ENCODE peak calls at places on chromosome 1, in ten cellular contexts. J is progenitor cell of endocrine pancreas, F is GM23338, U is cardiac fibroblast, Q is HFFc6, R is mucosa of descending colon, V is endothelial cell of umbilical vein, M is astrocyte of the cerebellum, P is GM10248, S is thoracic aorta. W is an unnamed sample.

GRCh38 chr1:70706381-70707173 is 295.5 kb downstream of the CTH start:
- DNase-seq in J (no peak), F (peak), U (no peak), Q (no peak), R (no peak), V (no peak), M (no peak), P (no peak), S (no peak), W (no peak)

GRCh38 chr1:25702101-25702775 is 85.6 kb downstream of the MAN1C1 start:
- DNase-seq in J (no peak), F (peak), U (no peak), Q (peak), R (no peak), V (no peak), M (no peak), P (peak), S (no peak), W (no peak)

GRCh38 chr1:223041481-223041880 is 101.6 kb downstream of the TLR5 start:
- DNase-seq in J (no peak), F (no peak), U (no peak), Q (peak), R (no peak), V (no peak), M (no peak), P (no peak), S (no peak), W (no peak)

GRCh38 chr1:246155923-246156322 is 351.2 kb downstream of the SMYD3 start:
- DNase-seq in J (no peak), F (no peak), U (peak), Q (peak), R (no peak), V (peak), M (no peak), P (no peak), S (no peak), W (peak)

GRCh38 chr1:77322061-77322900 is 40.5 kb downstream of the AK5 start:
- DNase-seq in J (no peak), F (peak), U (peak), Q (peak), R (no peak), V (peak), M (peak), P (no peak), S (no peak), W (peak)

GRCh38 chr1:68231627-68232303 is 558 bp downstream of the WLS start:
- DNase-seq in J (peak), F (peak), U (peak), Q (peak), R (peak), V (peak), M (peak), P (peak), S (peak), W (peak)

GRCh38 chr1:167263784-167264464 is 43.2 kb downstream of the POU2F1 start:
- DNase-seq in J (no peak), F (no peak), U (no peak), Q (no peak), R (no peak), V (no peak), M (no peak), P (no peak), S (no peak), W (no peak)

GRCh38 chr1:82225407-82226197 is 424.9 kb downstream of the ADGRL2 start:
- DNase-seq in J (no peak), F (no peak), U (peak), Q (no peak), R (no peak), V (peak), M (no peak), P (no peak), S (no peak), W (peak)

DNA sequence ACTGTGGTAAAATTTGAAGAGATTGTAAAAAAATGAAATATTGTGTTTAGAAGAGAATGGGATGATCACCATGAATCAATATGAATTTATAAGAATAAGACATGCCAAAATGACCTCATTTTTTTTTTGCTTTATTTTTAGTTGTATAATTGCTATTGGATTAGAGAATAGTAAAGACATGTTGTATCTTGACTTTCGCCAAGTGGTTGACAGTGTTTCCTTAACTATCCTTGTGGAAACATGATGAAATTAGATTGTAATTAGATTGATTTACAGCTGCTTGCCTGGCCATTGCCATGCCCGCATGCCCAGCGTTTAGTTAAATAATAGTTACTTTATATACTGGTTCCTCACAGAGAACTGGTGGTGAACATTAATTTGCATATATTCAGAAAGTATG is 154.9 kb downstream of the MAGI3 start:
- DNase-seq in J (no peak), F (no peak), U (no peak), Q (no peak), R (no peak), V (no peak), M (no peak), P (no peak), S (no peak), W (no peak)
- TF ChIP-seq CTCF in J (no peak), F (no peak), U (no peak), Q (no peak), R (no peak), V (no peak), M (no peak), P (no peak), S (no peak), W (no peak)

DNA sequence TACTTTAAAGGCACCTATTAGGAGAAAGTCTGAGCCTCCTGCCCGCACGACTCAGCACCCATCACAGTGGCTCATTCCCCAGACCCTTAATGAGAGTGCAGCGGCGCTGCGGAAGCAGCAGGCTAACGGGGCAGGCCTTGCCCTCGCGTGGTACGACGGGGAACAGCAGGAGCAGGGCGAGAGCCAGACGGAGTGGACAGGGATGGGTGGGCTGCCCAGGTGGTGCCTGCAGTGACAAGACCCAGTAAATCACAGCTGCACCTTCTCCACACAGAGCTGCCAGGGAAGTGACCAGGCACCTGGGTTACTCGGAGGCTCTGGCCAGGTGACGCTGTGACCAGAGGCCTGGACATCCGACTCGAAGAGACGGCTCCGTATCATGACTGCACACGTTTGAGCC is 131.9 kb downstream of the NPHP4 start:
- DNase-seq in J (no peak), F (peak), U (no peak), Q (no peak), R (no peak), V (no peak), M (no peak), P (no peak), S (no peak), W (no peak)
- TF ChIP-seq CTCF in J (no peak), F (peak), U (no peak), Q (no peak), R (no peak), V (no peak), M (no peak), P (no peak), S (no peak), W (no peak)

GRCh38 chr1:100569888-100570287 is 31.9 kb downstream of the GPR88 start:
- DNase-seq in J (no peak), F (no peak), U (no peak), Q (no peak), R (no peak), V (no peak), M (no peak), P (no peak), S (no peak), W (no peak)

GRCh38 chr1:100567062-100567461 is 29.1 kb downstream of the GPR88 start:
- DNase-seq in J (no peak), F (no peak), U (no peak), Q (no peak), R (no peak), V (no peak), M (no peak), P (no peak), S (no peak), W (no peak)

GRCh38 chr1:100565533-100565932 is 27.6 kb downstream of the GPR88 start:
- DNase-seq in J (no peak), F (no peak), U (no peak), Q (no peak), R (no peak), V (no peak), M (no peak), P (no peak), S (no peak), W (no peak)

DNA sequence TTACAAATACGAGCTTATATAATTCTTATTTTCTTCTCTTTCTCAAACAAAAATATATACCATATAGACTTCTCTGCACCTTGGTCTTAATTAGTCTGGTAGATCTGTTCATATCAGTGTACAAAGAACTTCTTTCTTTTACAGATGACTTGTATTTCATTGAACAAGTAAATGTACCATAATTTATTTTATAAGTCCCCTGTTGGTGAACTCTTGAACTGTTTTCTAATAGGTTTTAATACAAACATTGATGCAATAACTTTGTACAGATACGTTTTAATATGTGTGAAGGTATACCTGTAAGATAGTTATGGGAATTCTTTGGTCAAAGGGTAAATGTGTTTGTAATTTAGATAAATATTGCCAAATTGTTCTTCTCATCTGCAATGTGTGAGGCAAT is 28.4 kb downstream of the GPR88 start:
- DNase-seq in J (no peak), F (no peak), U (no peak), Q (no peak), R (no peak), V (no peak), M (no peak), P (no peak), S (no peak), W (no peak)
- TF ChIP-seq CTCF in J (no peak), F (no peak), U (no peak), Q (peak), R (no peak), V (no peak), M (no peak), P (no peak), S (no peak), W (no peak)

DNA sequence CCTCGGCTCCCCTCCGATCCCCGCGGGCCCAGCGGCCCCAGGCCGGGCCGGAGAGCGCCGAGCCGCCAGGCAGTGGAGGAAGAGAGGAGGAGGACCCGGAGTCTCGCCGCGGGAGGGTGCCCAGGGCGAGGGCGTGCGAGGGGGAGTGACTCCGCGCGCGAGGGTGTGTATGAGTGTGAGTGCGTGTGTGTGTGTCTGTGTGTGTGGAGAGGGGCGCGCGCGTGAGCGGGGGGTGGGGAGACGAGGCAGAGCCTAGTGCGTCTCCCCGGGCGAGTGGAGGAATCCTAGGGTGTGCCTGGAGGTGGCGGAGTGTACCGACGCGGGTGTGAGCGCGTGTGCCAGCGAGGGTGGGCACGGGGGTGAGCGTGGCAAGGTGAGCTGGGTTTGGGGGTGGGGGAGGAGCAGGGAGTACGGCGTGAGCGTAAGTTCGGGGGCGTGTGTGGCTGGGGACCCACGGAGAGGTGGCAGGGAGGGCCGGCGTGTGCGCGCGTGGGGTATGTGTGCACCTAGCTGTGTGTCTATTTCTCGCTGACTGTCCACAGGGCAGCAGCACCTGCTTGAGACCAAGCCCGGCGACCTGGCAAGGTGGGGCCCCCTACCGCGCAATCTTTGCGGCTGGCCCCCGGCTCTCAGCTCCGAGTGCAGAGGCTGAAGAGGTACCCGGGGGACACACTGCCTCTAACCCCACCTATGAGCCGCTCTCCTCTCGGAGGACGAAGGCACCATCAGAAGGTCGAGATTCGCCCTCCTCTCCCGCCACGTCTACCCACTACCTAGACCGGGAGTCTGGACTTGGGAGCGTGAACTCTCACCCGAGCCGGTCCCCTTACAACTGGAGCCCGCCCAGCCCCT is 784 bp upstream of the KCND3 start:
- DNase-seq in J (no peak), F (peak), U (peak), Q (no peak), R (peak), V (no peak), M (no peak), P (no peak), S (no peak), W (no peak)
- TF ChIP-seq CTCF in J (no peak), F (peak), U (no peak), Q (peak), R (no peak), V (no peak), M (no peak), P (no peak), S (no peak), W (no peak)

DNA sequence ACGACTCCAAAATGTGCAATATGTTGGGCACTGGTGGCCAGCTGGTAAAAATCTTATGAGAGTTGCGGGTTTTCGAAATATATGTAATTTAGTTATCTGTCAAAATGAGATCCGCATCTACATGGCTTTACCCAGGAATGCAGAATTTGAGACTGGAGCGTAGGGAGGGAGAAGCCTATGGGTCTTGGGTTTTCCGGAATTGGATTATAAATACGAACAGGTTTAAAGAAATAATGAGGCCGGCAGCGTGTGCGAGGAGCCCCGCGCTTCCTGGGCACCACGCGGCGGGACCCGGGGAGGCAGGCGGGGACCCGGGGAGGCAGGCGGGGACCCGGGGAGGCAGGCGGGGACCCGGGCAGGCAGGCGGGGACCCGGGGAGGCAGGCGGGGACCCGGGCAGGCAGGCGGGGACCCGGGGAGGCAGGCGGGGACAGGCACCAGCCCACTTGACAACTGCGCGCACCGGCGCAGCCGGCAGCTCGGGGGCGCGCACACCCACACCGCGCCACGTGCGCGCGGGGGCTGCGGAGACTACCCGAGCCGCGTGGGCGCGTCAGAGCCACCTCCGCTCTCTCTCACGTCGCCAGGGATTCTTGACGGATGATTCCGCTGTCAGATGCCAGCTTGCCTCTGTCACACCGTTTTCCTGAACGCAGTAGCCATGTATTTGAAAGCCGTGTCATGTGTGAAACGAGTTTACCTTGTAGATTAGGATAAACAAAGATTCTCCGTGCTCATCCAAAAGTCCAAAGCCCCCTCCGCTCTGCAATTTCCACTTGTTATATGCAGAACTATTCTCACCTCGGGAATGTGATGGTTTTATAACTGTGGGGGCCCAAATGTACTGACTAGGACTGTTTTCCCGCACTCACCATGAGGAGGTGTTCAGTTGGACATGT is 54.3 kb upstream of the HNRNPU start:
- DNase-seq in J (peak), F (peak), U (peak), Q (no peak), R (peak), V (peak), M (no peak), P (peak), S (no peak), W (peak)
- TF ChIP-seq CTCF in J (no peak), F (no peak), U (no peak), Q (no peak), R (no peak), V (no peak), M (peak), P (no peak), S (no peak), W (no peak)

GRCh38 chr1:235067396-235068154 is 61.1 kb downstream of the TOMM20 start:
- DNase-seq in J (no peak), F (no peak), U (peak), Q (peak), R (peak), V (no peak), M (peak), P (no peak), S (peak), W (peak)
- TF ChIP-seq CTCF in J (no peak), F (no peak), U (no peak), Q (no peak), R (no peak), V (no peak), M (no peak), P (no peak), S (no peak), W (no peak)

DNA sequence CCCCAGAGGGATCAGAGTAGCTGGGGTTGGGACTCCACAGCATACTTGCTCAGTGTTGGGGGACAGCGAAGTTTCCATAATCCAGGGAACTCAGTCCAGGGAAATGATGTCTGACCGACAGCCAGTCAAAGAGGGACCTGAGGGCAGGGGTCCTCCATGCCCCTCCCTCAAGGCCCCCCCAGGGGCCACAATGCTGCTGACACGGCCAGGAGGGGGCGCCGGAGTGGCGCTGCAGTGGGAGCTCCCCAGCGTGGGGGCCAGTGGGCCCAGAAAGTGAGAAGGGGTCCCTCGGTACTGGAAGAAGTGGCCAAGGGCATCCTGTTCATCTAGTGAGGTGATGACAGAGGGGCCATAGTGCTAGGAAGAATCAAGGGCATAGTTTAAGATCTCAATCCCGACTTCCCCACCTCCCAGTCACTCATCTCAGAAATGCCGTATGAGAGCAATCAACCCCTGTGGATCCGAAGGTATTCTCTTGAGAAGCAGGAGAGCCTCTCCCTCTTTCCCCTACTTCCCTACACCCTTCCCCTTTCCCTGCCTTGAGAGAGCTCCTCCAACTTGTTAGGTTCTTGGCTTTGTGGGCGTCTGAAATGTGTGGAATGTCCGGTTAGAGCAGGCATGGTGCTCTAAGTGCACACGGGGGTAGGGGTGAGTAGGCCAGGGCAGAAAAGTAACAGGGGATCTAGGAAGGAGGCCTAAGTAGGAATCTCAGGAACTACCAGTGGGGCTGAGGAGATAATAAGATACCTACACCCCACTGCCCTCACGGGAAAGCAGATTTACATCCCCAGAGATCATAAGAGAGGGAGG is 4.1 kb downstream of the NUDT17 start:
- DNase-seq in J (no peak), F (peak), U (peak), Q (peak), R (no peak), V (peak), M (no peak), P (no peak), S (no peak), W (peak)
- TF ChIP-seq CTCF in J (peak), F (peak), U (peak), Q (peak), R (no peak), V (peak), M (peak), P (no peak), S (peak), W (peak)

DNA sequence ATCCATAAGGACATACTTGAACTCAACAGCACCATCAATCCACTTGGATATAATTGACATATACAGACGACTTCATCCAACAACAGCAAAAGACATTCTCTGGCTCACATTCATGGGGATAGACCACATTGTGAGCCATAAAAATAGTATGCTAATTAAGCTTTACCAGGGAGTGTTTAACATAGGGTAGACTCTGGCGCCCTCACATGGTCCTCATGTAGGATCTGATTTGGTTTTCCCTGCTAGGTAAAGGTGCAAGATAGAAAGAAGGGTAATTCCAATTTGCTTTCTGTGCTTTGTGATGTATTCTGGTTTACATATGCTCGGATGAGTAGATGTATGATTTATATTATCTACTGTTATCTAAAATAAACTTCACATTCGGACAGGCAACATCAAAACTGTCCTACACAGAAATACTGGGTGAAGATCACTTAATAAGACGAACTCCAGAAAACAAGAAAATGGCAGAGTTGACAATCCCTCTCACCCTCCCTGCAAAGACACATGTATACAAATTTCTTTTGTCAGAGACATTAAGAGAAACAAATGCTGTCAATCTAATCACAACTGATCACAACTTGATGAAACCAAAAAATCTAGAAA is 27.7 kb downstream of the CR1L start:
- DNase-seq in J (no peak), F (peak), U (peak), Q (peak), R (peak), V (peak), M (peak), P (peak), S (no peak), W (peak)
- TF ChIP-seq CTCF in J (peak), F (peak), U (peak), Q (peak), R (peak), V (peak), M (peak), P (peak), S (no peak), W (peak)

W was measured in MCF 10A.